ENCODE peak calls at places on chromosomes 6 and 20, in four cellular contexts. X, L, R and N are unnamed samples.
A peak's percentile ranks its signal among the peaks of the same experiment; 100 is the strongest.

GRCh38 chr20:30593572-30593971 is 663.9 kb upstream of the DEFB115 start:
- DNase-seq in X (no peak), L (no peak), R (peak; percentile 36), N (no peak)

GRCh38 chr6:37514377-37514776 is 14.7 kb upstream of the CCDC167 start:
- DNase-seq in X (no peak), L (no peak), R (no peak), N (no peak)

GRCh38 chr6:157669747-157670216 is 153.3 kb upstream of the SNX9 start:
- DNase-seq in X (peak; percentile 28), L (no peak), R (no peak), N (peak; percentile 35)

GRCh38 chr6:111199935-111200822 is 112.9 kb downstream of the SLC16A10 start:
- DNase-seq in X (no peak), L (no peak), R (no peak), N (no peak)

GRCh38 chr6:124002377-124003081 is 198.9 kb downstream of the NKAIN2 start:
- DNase-seq in X (no peak), L (no peak), R (no peak), N (no peak)

GRCh38 chr6:40164345-40164755 is 230.1 kb upstream of the MOCS1 start:
- DNase-seq in X (no peak), L (no peak), R (peak; percentile 95), N (peak; percentile 63)

GRCh38 chr6:132087391-132087790 is 136.2 kb upstream of the CCN2 start:
- DNase-seq in X (no peak), L (no peak), R (no peak), N (no peak)

GRCh38 chr20:25540273-25540672 is 45.1 kb downstream of the NINL start:
- DNase-seq in X (no peak), L (peak; percentile 16), R (peak; percentile 27), N (peak; percentile 76)

GRCh38 chr6:34094474-34095135 is 51.3 kb downstream of the GRM4 start:
- DNase-seq in X (no peak), L (no peak), R (no peak), N (no peak)

GRCh38 chr6:170045981-170046667 is 244.8 kb downstream of the DLL1 start:
- DNase-seq in X (no peak), L (no peak), R (no peak), N (no peak)

GRCh38 chr6:11851405-11851804 is 72.8 kb upstream of the ADTRP start:
- DNase-seq in X (no peak), L (no peak), R (no peak), N (no peak)

GRCh38 chr20:7981374-7981773 is 38.2 kb downstream of the TMX4 start:
- DNase-seq in X (peak; percentile 77), L (no peak), R (no peak), N (no peak)

GRCh38 chr6:53903357-53903756 is 108.6 kb downstream of the LRRC1 start:
- DNase-seq in X (no peak), L (no peak), R (no peak), N (no peak)

GRCh38 chr6:105601541-105602174 is 198.8 kb upstream of the PREP start:
- DNase-seq in X (peak; percentile 36), L (no peak), R (peak; percentile 14), N (no peak)

GRCh38 chr6:68778356-68779020 is 143.4 kb downstream of the ADGRB3 start:
- DNase-seq in X (peak; percentile 11), L (no peak), R (peak; percentile 50), N (peak; percentile 76)

GRCh38 chr20:24781061-24781980 is 167.7 kb upstream of the CST7 start:
- DNase-seq in X (peak; percentile 39), L (no peak), R (peak; percentile 18), N (no peak)

GRCh38 chr20:53789913-53790675 is 196.5 kb upstream of the ZNF217 start:
- DNase-seq in X (no peak), L (no peak), R (no peak), N (no peak)

GRCh38 chr6:108627692-108628565 is 67.2 kb downstream of the FOXO3 start:
- DNase-seq in X (no peak), L (no peak), R (no peak), N (no peak)

GRCh38 chr6:151239603-151240035 is at the start of gene AKAP12:
- DNase-seq in X (no peak), L (no peak), R (no peak), N (no peak)

GRCh38 chr6:127606131-127606562 is 29.2 kb downstream of the C6orf58 start:
- DNase-seq in X (peak; percentile 44), L (peak; percentile 41), R (no peak), N (peak; percentile 63)

GRCh38 chr6:40996591-40997247 is 42.3 kb downstream of the UNC5CL start:
- DNase-seq in X (peak; percentile 69), L (no peak), R (no peak), N (no peak)

GRCh38 chr6:148239777-148240462 is 102.7 kb upstream of the SASH1 start:
- DNase-seq in X (no peak), L (no peak), R (no peak), N (no peak)

GRCh38 chr6:147618927-147619326 is 110.4 kb downstream of the SAMD5 start:
- DNase-seq in X (no peak), L (no peak), R (no peak), N (no peak)

GRCh38 chr6:140175486-140175885 is 801.0 kb upstream of the CITED2 start:
- DNase-seq in X (no peak), L (no peak), R (no peak), N (no peak)

GRCh38 chr6:130708338-130708737 is 118.9 kb upstream of the SMLR1 start:
- DNase-seq in X (no peak), L (no peak), R (no peak), N (peak; percentile 83)

GRCh38 chr6:130603391-130603790 is 223.8 kb upstream of the SMLR1 start:
- DNase-seq in X (no peak), L (no peak), R (no peak), N (no peak)

GRCh38 chr6:150032598-150032997 is 7.3 kb upstream of the RAET1L start:
- DNase-seq in X (no peak), L (no peak), R (no peak), N (no peak)

GRCh38 chr6:89508755-89509563 is 76.0 kb downstream of the ANKRD6 start:
- DNase-seq in X (peak; percentile 35), L (no peak), R (no peak), N (no peak)

GRCh38 chr20:44532248-44532980 is 10.5 kb upstream of the SERINC3 start:
- DNase-seq in X (no peak), L (no peak), R (no peak), N (peak; percentile 21)

GRCh38 chr6:161033667-161034066 is 42.1 kb downstream of the MAP3K4 start:
- DNase-seq in X (no peak), L (no peak), R (no peak), N (peak; percentile 3)

DNA sequence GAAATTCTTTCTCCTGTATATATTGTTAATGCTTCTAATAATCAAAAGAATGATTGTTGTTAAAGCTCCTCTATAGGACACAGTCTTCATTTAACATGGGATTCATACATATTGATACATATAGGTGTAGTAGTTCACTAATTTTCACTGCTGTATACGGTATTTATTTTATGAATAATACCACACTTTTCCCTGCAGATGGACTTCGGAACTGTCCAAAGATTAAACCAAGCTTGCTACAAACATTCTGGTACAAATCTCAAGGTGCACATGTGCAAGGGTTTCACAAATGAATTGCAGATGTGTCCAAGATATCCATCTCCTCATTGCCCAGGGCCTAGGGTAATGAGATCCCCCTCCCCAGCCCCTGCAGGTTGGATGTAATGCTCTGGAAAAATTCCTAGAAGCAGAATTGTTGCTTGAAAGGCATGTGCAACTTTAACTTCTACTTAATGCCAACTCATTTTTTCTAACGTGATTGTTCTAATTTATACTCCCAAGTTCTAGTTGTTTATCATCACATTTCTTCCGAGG is 31.4 kb downstream of the DTNBP1 start:
- DNase-seq in X (peak; percentile 27), L (no peak), R (no peak), N (no peak)
- TF ChIP-seq JUND in X (no peak), L (no peak), R (no peak), N (no peak)

GRCh38 chr6:43369174-43370002 is at the start of gene ZNF318:
- DNase-seq in X (peak; percentile 93), L (peak; percentile 90), R (peak; percentile 95), N (peak; percentile 89)

GRCh38 chr6:43373252-43373875 is 3.9 kb upstream of the ZNF318 start:
- DNase-seq in X (no peak), L (no peak), R (no peak), N (no peak)

GRCh38 chr6:43367245-43367984 is 2.0 kb downstream of the ZNF318 start:
- DNase-seq in X (no peak), L (no peak), R (no peak), N (no peak)

DNA sequence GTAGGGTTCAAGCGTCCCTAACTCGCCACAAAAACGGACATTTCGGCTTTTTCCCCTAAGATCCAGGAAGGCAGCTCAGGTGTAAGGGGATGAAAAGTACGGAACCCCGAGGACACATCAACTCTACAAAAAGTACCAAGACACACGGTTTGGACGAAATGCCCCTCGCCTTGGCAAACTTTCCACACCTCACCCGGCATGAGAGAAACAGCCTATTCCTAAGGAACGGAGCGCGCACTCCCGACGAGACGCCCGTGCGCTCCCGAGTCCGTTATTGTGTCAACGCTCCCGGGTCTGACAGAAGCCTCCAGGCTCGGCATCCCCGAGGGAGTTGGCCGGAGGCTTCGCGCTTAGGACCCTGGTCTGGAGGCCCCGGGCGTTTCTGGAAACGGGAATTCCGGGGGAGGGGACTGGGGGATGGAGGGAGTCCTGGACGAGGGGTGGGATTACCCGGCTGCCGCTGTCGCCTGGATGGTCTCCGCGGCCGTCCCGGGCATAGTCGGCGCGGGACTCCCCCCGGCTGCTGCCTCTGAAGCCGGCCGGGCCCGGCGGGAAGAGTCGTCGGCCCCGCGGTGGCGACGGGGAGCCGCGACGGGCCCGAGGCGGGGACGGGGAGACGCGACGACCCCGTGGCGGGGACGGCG is 808 bp downstream of the ZNF318 start:
- DNase-seq in X (peak; percentile 29), L (no peak), R (peak; percentile 52), N (peak; percentile 60)
- TF ChIP-seq JUND in X (no peak), L (no peak), R (no peak), N (no peak)

DNA sequence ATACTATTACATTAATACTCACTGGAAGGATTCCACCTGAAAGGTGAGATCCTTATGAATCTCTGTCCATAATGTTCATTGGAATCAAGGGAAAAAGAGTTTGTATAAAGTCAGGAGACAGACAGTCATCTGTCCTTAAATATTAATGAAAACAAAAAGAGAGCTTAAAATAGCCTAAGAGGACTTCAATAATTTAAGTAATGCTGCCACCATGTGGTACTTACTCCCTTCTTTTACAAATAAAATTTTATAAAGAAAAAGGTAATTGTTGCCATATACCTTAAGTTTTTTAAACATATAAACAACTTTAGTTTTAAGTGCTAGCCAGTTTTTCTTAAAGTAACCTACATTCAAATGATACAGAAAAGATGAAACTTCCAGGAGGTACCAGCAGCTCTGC is 5.1 kb downstream of the BLOC1S5 start:
- DNase-seq in X (no peak), L (no peak), R (no peak), N (peak; percentile 36)
- TF ChIP-seq JUND in X (no peak), L (no peak), R (no peak), N (no peak)

DNA sequence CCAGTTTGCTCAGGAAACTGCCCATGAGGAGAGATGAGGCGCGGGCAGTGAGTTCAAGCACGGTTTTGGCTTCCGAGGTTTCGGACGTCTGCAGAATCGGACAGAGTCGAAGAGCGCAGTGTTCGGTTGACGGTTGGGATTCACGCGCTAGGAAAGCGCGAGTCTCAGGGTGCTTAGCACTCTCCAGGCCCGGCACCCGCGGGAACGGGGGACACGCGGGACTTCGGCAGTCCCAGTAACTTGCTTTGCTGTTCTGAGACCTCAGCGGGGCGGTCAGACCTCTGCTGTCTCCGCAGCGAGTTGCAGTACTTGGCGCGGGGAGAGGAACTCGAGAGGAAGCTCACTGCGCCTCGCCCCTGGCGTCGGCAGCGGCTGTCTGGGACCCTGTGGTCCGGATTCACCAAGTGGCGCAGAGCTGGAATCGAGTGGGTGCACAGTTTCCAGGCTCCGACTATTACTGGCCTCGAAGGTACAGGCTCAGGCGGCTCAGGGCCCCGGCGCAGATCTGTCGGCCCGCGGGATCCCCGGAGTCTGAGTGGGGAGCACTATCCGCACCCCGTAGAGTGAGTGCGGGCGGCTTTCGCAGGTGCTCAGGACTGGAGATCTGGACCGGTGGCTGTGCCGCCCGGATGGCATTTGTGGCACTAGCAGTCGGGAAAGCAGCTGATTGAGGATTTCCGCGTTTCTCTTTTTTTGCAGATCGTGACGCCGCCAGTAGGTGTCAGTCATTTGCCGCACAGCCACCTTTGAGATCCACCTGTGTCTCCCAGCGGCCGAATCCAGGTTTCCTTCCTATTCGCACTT is at the start of gene POM121L2:
- DNase-seq in X (peak; percentile 71), L (no peak), R (no peak), N (peak; percentile 48)
- TF ChIP-seq JUND in X (no peak), L (no peak), R (no peak), N (no peak)